ENCODE peak calls at places on chromosomes 7 and 10, in eight cellular contexts. R, T, I, U, C, B, O and K are unnamed samples.

GRCh38 chr10:129031233-129032150 is 435.5 kb upstream of the MGMT start:
- DNase-seq in B (no peak), U (peak; percentile 59), O (no peak), C (peak; percentile 12), R (peak; percentile 60), I (no peak), T (peak; percentile 76), K (peak; percentile 78)

GRCh38 chr10:75405201-75406143 is 3.9 kb upstream of the ZNF503 start:
- DNase-seq in B (peak; percentile 87), R (no peak), T (no peak), C (no peak), O (no peak), U (no peak), I (no peak), K (peak; percentile 77)

GRCh38 chr10:91036807-91037405 is 116.0 kb upstream of the ANKRD1 start:
- DNase-seq in B (no peak), O (no peak), R (no peak), C (no peak), T (no peak), I (no peak), U (peak; percentile 14), K (no peak)

GRCh38 chr7:48084727-48085432 is 4.2 kb upstream of the UPP1 start:
- DNase-seq in R (peak; percentile 99), B (no peak), T (no peak), U (peak; percentile 99), O (peak; percentile 96), I (peak; percentile 96), C (peak; percentile 99), K (no peak)

GRCh38 chr7:128281605-128282380 is 40.7 kb downstream of the LEP start:
- DNase-seq in I (no peak), R (no peak), T (no peak), O (no peak), B (peak; percentile 44), C (no peak), U (no peak), K (no peak)

GRCh38 chr7:128108641-128109423 is 77.6 kb upstream of the LRRC4 start:
- DNase-seq in U (no peak), B (peak; percentile 34), R (no peak), T (no peak), C (no peak), I (no peak), O (no peak), K (no peak)

GRCh38 chr10:102775973-102776669 is 32.4 kb downstream of the WBP1L start:
- DNase-seq in B (peak; percentile 80), R (peak; percentile 94), O (no peak), T (no peak), U (peak; percentile 95), I (no peak), C (peak; percentile 91), K (peak; percentile 51)

GRCh38 chr10:113087082-113088029 is 137.3 kb downstream of the TCF7L2 start:
- DNase-seq in I (peak; percentile 99), T (no peak), C (peak; percentile 100), U (peak; percentile 100), O (peak; percentile 99), R (peak; percentile 100), B (peak; percentile 77), K (no peak)

GRCh38 chr7:128947854-128948253 is 10.1 kb downstream of the IRF5 start:
- DNase-seq in U (peak; percentile 7), C (peak; percentile 3), I (no peak), B (peak; percentile 46), R (no peak), T (no peak), O (no peak), K (no peak)

GRCh38 chr10:103784089-103784488 is 71.3 kb downstream of the SH3PXD2A start:
- DNase-seq in B (no peak), O (no peak), I (no peak), C (no peak), U (no peak), R (no peak), T (no peak), K (no peak)

GRCh38 chr7:46747869-46748576 is 827.0 kb upstream of the IGFBP3 start:
- DNase-seq in T (no peak), C (no peak), U (no peak), B (no peak), O (no peak), R (no peak), I (no peak), K (no peak)

GRCh38 chr10:119543814-119544642 is 1.5 kb upstream of the RGS10 start:
- DNase-seq in I (peak; percentile 73), U (peak; percentile 18), B (no peak), R (peak; percentile 13), T (no peak), O (no peak), C (no peak), K (no peak)

GRCh38 chr7:117273325-117274292 is 49.2 kb downstream of the WNT2 start:
- DNase-seq in B (no peak), C (no peak), T (no peak), O (no peak), I (no peak), R (no peak), U (no peak), K (no peak)

GRCh38 chr10:123655763-123656162 is 10.4 kb upstream of the GPR26 start:
- DNase-seq in C (no peak), I (no peak), R (no peak), B (peak; percentile 44), U (no peak), O (no peak), T (peak; percentile 76), K (no peak)

GRCh38 chr10:3955493-3955892 is 170.5 kb upstream of the KLF6 start:
- DNase-seq in U (no peak), B (no peak), C (peak; percentile 20), R (peak; percentile 85), T (peak; percentile 38), I (no peak), O (no peak), K (peak; percentile 23)

GRCh38 chr10:13792011-13792410 is 205.2 kb downstream of the PRPF18 start:
- DNase-seq in B (no peak), U (no peak), R (no peak), T (no peak), I (no peak), C (no peak), O (no peak), K (no peak)

GRCh38 chr10:132162021-132162531 is 24.7 kb upstream of the DPYSL4 start:
- DNase-seq in R (no peak), O (no peak), T (no peak), C (no peak), I (no peak), B (no peak), U (no peak), K (no peak)

GRCh38 chr7:90988523-90988922 is 275.7 kb upstream of the FZD1 start:
- DNase-seq in R (no peak), C (no peak), B (no peak), I (no peak), O (no peak), T (no peak), U (no peak), K (no peak)

GRCh38 chr10:119515511-119516045 is 26.9 kb downstream of the RGS10 start:
- DNase-seq in C (no peak), T (no peak), U (no peak), I (no peak), B (no peak), R (no peak), O (no peak), K (no peak)

GRCh38 chr10:49655099-49655498 is 24.4 kb upstream of the C10orf53 start:
- DNase-seq in O (no peak), I (no peak), B (no peak), T (no peak), R (no peak), U (no peak), C (no peak), K (no peak)

GRCh38 chr7:69246758-69247157 is 351.5 kb upstream of the AUTS2 start:
- DNase-seq in U (no peak), O (no peak), R (no peak), C (no peak), I (no peak), T (no peak), B (no peak), K (no peak)

GRCh38 chr10:93702278-93703001 is at the start of gene FRA10AC1:
- DNase-seq in R (peak; percentile 96), B (peak; percentile 96), C (peak; percentile 92), T (peak; percentile 90), O (peak; percentile 81), I (peak; percentile 37), U (peak; percentile 95), K (peak; percentile 96)

GRCh38 chr7:29005829-29006228 is 47.7 kb upstream of the TRIL start:
- DNase-seq in O (peak; percentile 18), U (peak; percentile 34), B (no peak), T (no peak), C (peak; percentile 13), I (peak; percentile 44), R (peak; percentile 61), K (no peak)

GRCh38 chr7:26278769-26279168 is 12.9 kb upstream of the SNX10 start:
- DNase-seq in I (no peak), B (no peak), O (no peak), R (peak; percentile 23), U (peak; percentile 7), C (no peak), T (no peak), K (no peak)

GRCh38 chr10:35219292-35219691 is 92.6 kb downstream of the CREM start:
- DNase-seq in I (no peak), C (no peak), T (no peak), U (no peak), O (no peak), R (peak; percentile 11), B (no peak), K (no peak)

GRCh38 chr10:62727935-62728334 is 76.6 kb upstream of the ADO start:
- DNase-seq in R (no peak), U (no peak), I (no peak), C (no peak), O (no peak), B (no peak), T (no peak), K (no peak)

GRCh38 chr7:154912921-154913644 is 89.8 kb downstream of the PAXIP1 start:
- DNase-seq in C (no peak), O (no peak), I (no peak), R (no peak), B (no peak), T (no peak), U (no peak), K (no peak)

GRCh38 chr10:70233109-70233938 is at the start of gene PPA1:
- DNase-seq in R (peak; percentile 96), T (peak; percentile 99), B (peak; percentile 100), U (peak; percentile 93), C (peak; percentile 91), I (no peak), O (peak; percentile 64), K (peak; percentile 99)
- TF ChIP-seq CTCF in R (peak; percentile 37), T (no peak), B (peak; percentile 29), U (peak; percentile 10), C (peak; percentile 14), I (peak; percentile 27), O (peak; percentile 16), K (no peak)

GRCh38 chr10:94983555-94983954 is 45.1 kb downstream of the CYP2C9 start:
- DNase-seq in T (no peak), R (no peak), O (no peak), I (no peak), U (no peak), B (no peak), C (no peak), K (no peak)
- TF ChIP-seq CTCF in T (no peak), R (no peak), O (no peak), I (no peak), U (no peak), B (no peak), C (no peak), K (no peak)

GRCh38 chr10:72567884-72568283 is 58.0 kb downstream of the MICU1 start:
- DNase-seq in C (no peak), U (peak; percentile 16), I (no peak), T (no peak), R (peak; percentile 35), B (no peak), O (no peak), K (no peak)
- TF ChIP-seq CTCF in C (peak; percentile 28), U (peak; percentile 31), I (peak; percentile 41), T (peak; percentile 32), R (peak; percentile 58), B (peak; percentile 39), O (peak; percentile 26), K (peak; percentile 47)

GRCh38 chr7:101411477-101411954 is 48.8 kb downstream of the COL26A1 start:
- DNase-seq in U (no peak), C (no peak), I (no peak), R (no peak), O (no peak), B (no peak), T (no peak), K (no peak)
- TF ChIP-seq CTCF in U (no peak), C (no peak), I (no peak), R (no peak), O (no peak), B (no peak), T (no peak), K (no peak)